ENCODE peak calls at places on chromosome 16, in four cellular contexts. G is GM12878, T is K562, Z is HepG2. V is an unnamed sample.

GRCh38 chr16:56943761-56944375 is 11.9 kb downstream of the HERPUD1 start:
- DNase-seq in G (no peak), T (no peak), Z (no peak), V (no peak)

GRCh38 chr16:30741461-30741914 is 6.7 kb upstream of the PHKG2 start:
- DNase-seq in G (no peak), T (no peak), Z (peak; percentile 61), V (no peak)

GRCh38 chr16:64621616-64622015 is 500.2 kb downstream of the CDH11 start:
- DNase-seq in G (no peak), T (no peak), Z (no peak), V (no peak)

GRCh38 chr16:71954699-71955195 is 45.5 kb downstream of the PKD1L3 start:
- DNase-seq in G (no peak), T (no peak), Z (no peak), V (no peak)

GRCh38 chr16:72073831-72074230 is 10.8 kb downstream of the HPR start:
- DNase-seq in G (no peak), T (no peak), Z (no peak), V (no peak)

GRCh38 chr16:62256406-62256805 is 220.2 kb upstream of the CDH8 start:
- DNase-seq in G (no peak), T (no peak), Z (no peak), V (no peak)

GRCh38 chr16:9522589-9522988 is 431.1 kb downstream of the HAPSTR1 start:
- DNase-seq in G (no peak), T (no peak), Z (no peak), V (no peak)

GRCh38 chr16:86664518-86665318 is 86.4 kb downstream of the FOXL1 start:
- DNase-seq in G (peak; percentile 71), T (peak; percentile 51), Z (peak; percentile 84), V (no peak)

GRCh38 chr16:5025171-5025632 is 8.5 kb downstream of the NAGPA start:
- DNase-seq in G (no peak), T (no peak), Z (no peak), V (peak; percentile 39)

GRCh38 chr16:34050787-34051320 is 591.4 kb downstream of the TP53TG3F start:
- DNase-seq in G (no peak), T (no peak), Z (no peak), V (no peak)

GRCh38 chr16:70453117-70453890 is 1.1 kb upstream of the FCSK start:
- DNase-seq in G (no peak), T (peak; percentile 3), Z (no peak), V (no peak)

GRCh38 chr16:50394215-50394802 is 25.5 kb upstream of the BRD7 start:
- DNase-seq in G (no peak), T (peak; percentile 29), Z (no peak), V (peak; percentile 38)

GRCh38 chr16:49748322-49748721 is 107.6 kb downstream of the ZNF423 start:
- DNase-seq in G (no peak), T (no peak), Z (no peak), V (no peak)

DNA sequence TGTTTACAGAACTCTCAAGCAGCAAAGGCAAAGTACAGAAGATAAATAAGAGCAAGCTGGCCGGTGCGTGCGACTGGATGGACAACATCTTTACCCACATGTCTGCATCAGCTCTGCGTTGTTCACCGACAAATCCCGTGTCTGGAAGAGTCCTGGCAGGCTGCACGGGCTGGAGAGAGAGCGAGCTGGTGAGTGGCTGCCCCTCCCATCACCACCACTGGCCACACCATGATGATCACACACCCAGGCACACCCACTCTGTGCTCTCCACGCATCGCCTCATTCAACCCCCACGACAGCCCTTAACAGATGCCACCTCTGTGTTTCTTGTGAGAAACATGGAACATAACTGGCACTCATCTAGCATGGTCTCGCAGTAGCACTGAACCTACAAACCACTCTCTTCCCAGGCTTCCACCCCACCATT is 59.2 kb downstream of the ANKRD11 start:
- DNase-seq in G (no peak), T (no peak), Z (no peak), V (no peak)
- TF ChIP-seq GABPA in G (no peak), T (no peak), Z (no peak), V (no peak)

GRCh38 chr16:2520784-2521577 is 810 bp downstream of the AMDHD2 start:
- DNase-seq in G (no peak), T (peak; percentile 69), Z (peak; percentile 70), V (no peak)

GRCh38 chr16:2517954-2518605 is 2.1 kb upstream of the AMDHD2 start:
- DNase-seq in G (no peak), T (no peak), Z (no peak), V (no peak)

GRCh38 chr16:2518823-2519710 is 1.1 kb upstream of the AMDHD2 start:
- DNase-seq in G (no peak), T (no peak), Z (no peak), V (no peak)

GRCh38 chr16:2519711-2520080 is 475 bp upstream of the AMDHD2 start:
- DNase-seq in G (no peak), T (no peak), Z (no peak), V (no peak)

GRCh38 chr16:2520097-2520783 is at the start of gene AMDHD2:
- DNase-seq in G (peak; percentile 34), T (peak; percentile 84), Z (peak; percentile 68), V (peak; percentile 92)
- TF ChIP-seq GABPA in G (no peak), T (peak; percentile 70), Z (no peak), V (peak; percentile 53)

DNA sequence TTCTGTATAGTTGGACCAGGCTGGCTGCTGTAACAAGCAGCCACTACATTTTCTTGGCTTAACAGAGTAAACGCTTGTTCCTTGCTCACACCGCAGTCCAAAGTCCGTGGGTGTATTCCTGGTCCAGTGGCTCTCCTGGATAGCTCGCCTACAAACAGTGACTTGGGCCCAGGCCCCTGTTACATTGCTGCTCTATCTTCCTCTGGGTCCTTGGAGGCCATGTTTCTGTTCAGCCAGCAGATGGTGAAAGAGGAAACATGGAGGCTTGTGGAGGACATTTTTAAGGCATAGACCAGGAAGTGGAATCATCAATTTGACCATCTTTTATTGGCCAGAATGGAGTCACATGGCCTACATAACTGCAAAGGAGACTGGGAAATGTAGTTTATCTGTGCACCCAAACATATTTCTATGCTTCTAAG is 55.1 kb downstream of the ATP2C2 start:
- DNase-seq in G (peak; percentile 11), T (peak; percentile 71), Z (peak; percentile 67), V (no peak)
- TF ChIP-seq GABPA in G (no peak), T (peak; percentile 88), Z (no peak), V (no peak)

GRCh38 chr16:83599789-83600462 is 207.9 kb upstream of the HSBP1 start:
- DNase-seq in G (no peak), T (no peak), Z (no peak), V (no peak)
- TF ChIP-seq GABPA in G (no peak), T (no peak), Z (no peak), V (no peak)

GRCh38 chr16:74944466-74944865 is 40.5 kb downstream of the WDR59 start:
- DNase-seq in G (no peak), T (no peak), Z (no peak), V (no peak)
- TF ChIP-seq GABPA in G (no peak), T (no peak), Z (no peak), V (no peak)